ENCODE peak calls at places on chromosomes 2 and 18, in eight cellular contexts. A, F, O, M, W, X, C and Q are unnamed samples.

GRCh38 chr18:69874058-69874457 is 73.6 kb downstream of the CD226 start:
- DNase-seq in A (no peak), F (peak; percentile 65), O (no peak), M (no peak), W (no peak), X (no peak), C (no peak), Q (peak; percentile 0)

GRCh38 chr2:38176619-38177021 is 100.7 kb upstream of the CYP1B1 start:
- DNase-seq in A (no peak), F (peak; percentile 96), O (no peak), M (no peak), W (no peak), X (no peak), C (no peak), Q (peak; percentile 83)

GRCh38 chr2:160061533-160062282 is 707 bp downstream of the PLA2R1 start:
- DNase-seq in A (no peak), F (no peak), O (no peak), M (peak; percentile 34), W (peak; percentile 30), X (no peak), C (peak; percentile 51), Q (no peak)

GRCh38 chr2:139825726-139826125 is 1045.5 kb upstream of the NXPH2 start:
- DNase-seq in A (no peak), F (no peak), O (no peak), M (no peak), W (no peak), X (no peak), C (no peak), Q (no peak)

GRCh38 chr2:25685030-25685429 is 11.7 kb upstream of the DTNB start:
- DNase-seq in A (no peak), F (no peak), O (no peak), M (no peak), W (no peak), X (no peak), C (no peak), Q (no peak)

GRCh38 chr2:17628349-17629261 is 88.1 kb downstream of the VSNL1 start:
- DNase-seq in A (no peak), F (no peak), O (no peak), M (no peak), W (no peak), X (no peak), C (no peak), Q (no peak)

GRCh38 chr18:31722369-31722957 is 38.1 kb upstream of the B4GALT6 start:
- DNase-seq in A (peak; percentile 69), F (peak; percentile 63), O (peak; percentile 86), M (peak; percentile 66), W (peak; percentile 79), X (peak; percentile 64), C (peak; percentile 84), Q (no peak)

GRCh38 chr2:160397530-160397865 is 96.1 kb downstream of the RBMS1 start:
- DNase-seq in A (no peak), F (peak; percentile 50), O (no peak), M (no peak), W (no peak), X (no peak), C (no peak), Q (peak; percentile 37)

GRCh38 chr2:130346041-130346740 is 3.5 kb downstream of the IMP4 start:
- DNase-seq in A (no peak), F (no peak), O (no peak), M (no peak), W (no peak), X (no peak), C (no peak), Q (no peak)

GRCh38 chr18:31609886-31610646 is 18.4 kb downstream of the TTR start:
- DNase-seq in A (no peak), F (no peak), O (no peak), M (no peak), W (no peak), X (no peak), C (no peak), Q (no peak)

GRCh38 chr18:61334951-61335736 is 1.9 kb downstream of the CDH20 start:
- DNase-seq in A (no peak), F (no peak), O (no peak), M (no peak), W (no peak), X (no peak), C (no peak), Q (no peak)

GRCh38 chr2:27681844-27682243 is 18.2 kb downstream of the SLC4A1AP start:
- DNase-seq in A (no peak), F (peak; percentile 51), O (no peak), M (no peak), W (no peak), X (no peak), C (no peak), Q (peak; percentile 80)

GRCh38 chr2:220078439-220078838 is 451.0 kb downstream of the SLC4A3 start:
- DNase-seq in A (no peak), F (peak; percentile 44), O (no peak), M (no peak), W (no peak), X (no peak), C (peak; percentile 68), Q (no peak)

GRCh38 chr2:177332041-177332991 is 60.3 kb upstream of the AGPS start:
- DNase-seq in A (peak; percentile 74), F (peak; percentile 83), O (peak; percentile 33), M (peak; percentile 47), W (peak; percentile 36), X (peak; percentile 43), C (peak; percentile 62), Q (no peak)

GRCh38 chr2:231674587-231675334 is 33.6 kb upstream of the PTMA start:
- DNase-seq in A (peak; percentile 99), F (peak; percentile 43), O (peak; percentile 83), M (peak; percentile 74), W (peak; percentile 57), X (peak; percentile 73), C (peak; percentile 76), Q (no peak)

GRCh38 chr2:101704816-101705565 is 7.5 kb downstream of the MAP4K4 start:
- DNase-seq in A (no peak), F (peak; percentile 26), O (no peak), M (no peak), W (no peak), X (no peak), C (no peak), Q (no peak)

GRCh38 chr2:101699939-101700442 is 2.5 kb downstream of the MAP4K4 start:
- DNase-seq in A (no peak), F (peak; percentile 27), O (no peak), M (no peak), W (no peak), X (no peak), C (no peak), Q (no peak)

GRCh38 chr2:101706121-101706818 is 8.8 kb downstream of the MAP4K4 start:
- DNase-seq in A (no peak), F (no peak), O (no peak), M (no peak), W (no peak), X (no peak), C (no peak), Q (no peak)

GRCh38 chr2:101706819-101707177 is 9.3 kb downstream of the MAP4K4 start:
- DNase-seq in A (peak; percentile 72), F (no peak), O (no peak), M (no peak), W (no peak), X (no peak), C (no peak), Q (no peak)

DNA sequence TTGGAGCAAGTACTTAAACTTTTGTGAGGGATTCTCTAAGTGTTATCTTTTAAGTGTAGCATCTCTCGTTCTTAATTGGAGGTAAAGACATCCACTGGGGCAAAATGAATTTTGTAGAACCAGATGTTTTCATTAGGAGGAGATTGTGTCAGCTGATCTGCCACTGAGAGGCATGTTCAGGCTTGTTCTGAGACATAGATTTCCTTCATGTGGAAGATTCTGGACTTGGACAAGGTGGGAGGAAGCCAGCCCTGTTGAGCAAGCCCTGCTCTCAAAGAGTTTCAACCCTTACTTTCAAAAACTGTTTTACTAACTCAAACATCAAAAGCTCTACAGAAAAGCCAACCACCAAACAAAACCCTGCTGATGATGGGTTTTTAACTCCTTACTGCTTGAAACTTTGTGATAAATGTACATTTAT is 6.5 kb downstream of the MAP4K4 start:
- DNase-seq in A (peak; percentile 43), F (peak; percentile 77), O (no peak), M (peak; percentile 71), W (peak; percentile 47), X (peak; percentile 50), C (peak; percentile 50), Q (no peak)
- TF ChIP-seq CTCF in A (no peak), F (no peak), O (no peak), M (no peak), W (no peak), X (no peak), C (no peak), Q (no peak)

DNA sequence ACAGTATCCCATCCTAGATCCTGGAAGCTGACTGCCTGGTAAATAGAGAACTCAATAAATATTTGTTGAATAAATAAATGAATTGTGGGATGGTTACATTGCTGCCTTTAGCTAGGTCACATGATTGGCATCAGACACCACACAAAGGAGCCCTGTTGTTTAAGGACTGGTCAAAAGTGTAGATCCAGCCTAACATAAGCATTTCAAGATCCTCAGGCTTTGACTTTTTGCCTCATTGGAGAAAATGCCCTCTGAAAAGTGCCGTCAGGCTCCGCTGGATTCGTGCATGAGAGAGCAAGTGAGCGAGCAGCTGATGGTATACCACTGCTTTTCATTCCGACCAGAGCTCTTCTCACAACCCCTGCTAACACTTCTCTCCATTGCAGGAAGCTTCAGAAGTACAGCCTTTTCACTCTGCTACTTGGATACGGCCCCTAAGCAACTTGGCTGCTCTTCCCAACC is 1.3 kb upstream of the ZNF24 start:
- DNase-seq in A (peak; percentile 53), F (no peak), O (no peak), M (no peak), W (no peak), X (no peak), C (peak; percentile 76), Q (no peak)
- H3K4me3 ChIP-seq in A (peak overlapping the region; percentile 92), F (no peak overlapping the region), O (no peak overlapping the region), M (no peak overlapping the region), W (no peak overlapping the region), X (no peak overlapping the region), C (no peak overlapping the region), Q (no peak overlapping the region)

DNA sequence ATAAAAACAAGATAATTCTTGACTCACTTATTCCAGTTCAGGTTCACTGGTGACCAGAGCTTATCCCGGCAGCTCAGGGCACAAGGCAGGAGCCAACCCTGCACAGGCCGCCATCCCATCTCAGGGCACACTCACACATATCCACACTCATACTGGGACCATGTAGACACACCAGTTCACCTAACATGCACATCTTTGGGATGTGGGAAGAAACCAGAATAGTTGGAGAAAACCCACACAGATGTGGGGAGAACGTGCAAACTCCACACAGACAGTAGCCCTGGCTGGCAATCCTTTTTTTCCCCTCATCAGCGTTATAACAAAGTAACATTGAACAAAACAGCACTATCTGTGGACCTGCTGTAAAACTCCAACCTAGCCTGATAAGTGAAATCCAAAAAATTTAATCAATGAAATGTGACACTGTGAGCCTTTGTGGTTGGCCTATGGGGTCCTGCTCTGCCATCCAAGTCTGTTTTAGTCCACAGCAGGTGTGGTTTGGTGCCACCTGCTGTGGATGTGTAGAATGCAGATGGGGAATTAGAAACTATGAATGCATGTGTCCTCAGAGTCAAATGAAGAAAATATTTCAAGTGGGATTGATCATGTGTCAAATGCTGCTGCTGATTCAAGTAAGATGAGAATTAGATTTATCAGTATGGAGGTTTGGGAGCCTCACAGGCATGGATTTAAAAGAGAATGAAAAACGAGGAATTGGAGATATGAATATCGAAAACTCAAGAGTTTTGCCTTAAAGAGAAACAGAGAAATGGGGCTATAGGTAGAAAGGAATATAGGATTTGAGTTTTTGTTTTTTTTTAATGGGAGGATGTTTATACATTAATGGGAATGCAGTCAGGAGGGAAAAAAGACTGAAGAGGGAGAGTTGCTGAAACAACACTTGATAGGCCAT is 47.0 kb downstream of the UGP2 start:
- DNase-seq in A (peak; percentile 71), F (peak; percentile 48), O (peak; percentile 32), M (peak; percentile 22), W (no peak), X (no peak), C (peak; percentile 42), Q (no peak)
- TF ChIP-seq CTCF in A (peak; percentile 96), F (peak; percentile 75), O (peak; percentile 61), M (peak; percentile 57), W (peak; percentile 63), X (peak; percentile 50), C (peak; percentile 59), Q (peak; percentile 90)

GRCh38 chr18:8707946-8708345 is 2.6 kb downstream of the MTCL1 start:
- DNase-seq in A (no peak), F (peak; percentile 54), O (no peak), M (no peak), W (no peak), X (no peak), C (no peak), Q (no peak)
- H3K4me3 ChIP-seq in A (peak overlapping the region; percentile 91), F (peak overlapping the region; percentile 93), O (peak overlapping the region; percentile 61), M (no peak overlapping the region), W (no peak overlapping the region), X (no peak overlapping the region), C (no peak overlapping the region), Q (peak overlapping the region; percentile 79)